ENCODE peak calls at places on chromosomes 16 and 17, in four cellular contexts. C is brain microvascular endothelial cell, U is body of pancreas, Z is GM12865. I is an unnamed sample.

GRCh38 chr17:45132569-45133463 is 501 bp upstream of the PLCD3 start:
- DNase-seq in C (peak; percentile 57), U (peak; percentile 82), Z (peak; percentile 89), I (peak; percentile 77)

GRCh38 chr17:43817826-43818225 is 15.1 kb downstream of the MPP3 start:
- DNase-seq in C (no peak), U (no peak), Z (no peak), I (no peak)

GRCh38 chr16:81641403-81642106 is 137.5 kb upstream of the PLCG2 start:
- DNase-seq in C (no peak), U (peak; percentile 39), Z (no peak), I (no peak)

GRCh38 chr17:44585315-44585714 is 28.0 kb downstream of the FZD2 start:
- DNase-seq in C (no peak), U (no peak), Z (no peak), I (no peak)

GRCh38 chr17:15384142-15384803 is 42.9 kb upstream of the TEKT3 start:
- DNase-seq in C (no peak), U (no peak), Z (no peak), I (peak; percentile 70)

GRCh38 chr16:87006789-87007745 is 310.1 kb downstream of the C16orf95 start:
- DNase-seq in C (no peak), U (no peak), Z (no peak), I (no peak)

GRCh38 chr17:57530508-57530907 is 214.6 kb downstream of the CCDC182 start:
- DNase-seq in C (no peak), U (no peak), Z (no peak), I (peak; percentile 50)

GRCh38 chr17:4409659-4410058 is 24.1 kb upstream of the SPNS3 start:
- DNase-seq in C (no peak), U (no peak), Z (no peak), I (peak; percentile 65)

GRCh38 chr16:1920727-1921155 is 2.5 kb upstream of the HS3ST6 start:
- DNase-seq in C (no peak), U (no peak), Z (peak; percentile 29), I (no peak)

GRCh38 chr16:86508947-86509758 is 1.2 kb upstream of the FOXF1 start:
- DNase-seq in C (peak; percentile 27), U (no peak), Z (peak; percentile 47), I (peak; percentile 81)

GRCh38 chr16:14354561-14355351 is 275.3 kb downstream of the PARN start:
- DNase-seq in C (no peak), U (no peak), Z (peak; percentile 98), I (peak; percentile 65)

GRCh38 chr16:67943619-67944503 is at the start of gene LCAT:
- DNase-seq in C (no peak), U (no peak), Z (no peak), I (no peak)

GRCh38 chr16:89704281-89704680 is 2.8 kb upstream of the SPATA2L start:
- DNase-seq in C (no peak), U (no peak), Z (peak; percentile 9), I (no peak)

GRCh38 chr16:85718153-85718477 is 29.4 kb upstream of the GINS2 start:
- DNase-seq in C (no peak), U (no peak), Z (no peak), I (no peak)

GRCh38 chr16:11240636-11241473 is 15.1 kb downstream of the SOCS1 start:
- DNase-seq in C (no peak), U (no peak), Z (no peak), I (no peak)

GRCh38 chr17:320809-321385 is 31.7 kb downstream of the RPH3AL start:
- DNase-seq in C (no peak), U (no peak), Z (no peak), I (no peak)

GRCh38 chr17:7174603-7175362 is 4.4 kb downstream of the ASGR1 start:
- DNase-seq in C (no peak), U (no peak), Z (no peak), I (no peak)

GRCh38 chr16:57260294-57260929 is 15.4 kb downstream of the ARL2BP start:
- DNase-seq in C (peak; percentile 66), U (peak; percentile 8), Z (peak; percentile 66), I (peak; percentile 50)

GRCh38 chr16:27723711-27724490 is 174.0 kb downstream of the KATNIP start:
- DNase-seq in C (no peak), U (no peak), Z (no peak), I (no peak)

GRCh38 chr17:30969989-30970680 is 704 bp upstream of the RNF135 start:
- DNase-seq in C (no peak), U (peak; percentile 34), Z (peak; percentile 69), I (peak; percentile 12)

GRCh38 chr17:72120878-72121163 is at the start of gene SOX9:
- DNase-seq in C (peak; percentile 93), U (peak; percentile 94), Z (peak; percentile 94), I (peak; percentile 94)

GRCh38 chr16:89037261-89038152 is 56.1 kb upstream of the ACSF3 start:
- DNase-seq in C (peak; percentile 9), U (no peak), Z (peak; percentile 30), I (peak; percentile 16)

GRCh38 chr17:36689089-36689667 is 87.8 kb downstream of the MRM1 start:
- DNase-seq in C (no peak), U (no peak), Z (no peak), I (no peak)

GRCh38 chr16:27427538-27427937 is 25.6 kb downstream of the IL21R start:
- DNase-seq in C (no peak), U (no peak), Z (peak; percentile 37), I (no peak)

GRCh38 chr17:73820686-73821448 is 176.6 kb upstream of the SDK2 start:
- DNase-seq in C (no peak), U (no peak), Z (peak; percentile 38), I (peak; percentile 34)

GRCh38 chr17:30332057-30332542 is 1.8 kb downstream of the TMIGD1 start:
- DNase-seq in C (peak; percentile 47), U (no peak), Z (peak; percentile 82), I (peak; percentile 17)

GRCh38 chr17:13940858-13941665 is 128.2 kb upstream of the COX10 start:
- DNase-seq in C (peak; percentile 5), U (no peak), Z (no peak), I (peak; percentile 17)

GRCh38 chr16:11076259-11077018 is 132.1 kb downstream of the CLEC16A start:
- DNase-seq in C (no peak), U (no peak), Z (peak; percentile 82), I (no peak)

GRCh38 chr16:86609661-86610060 is 31.3 kb downstream of the FOXL1 start:
- DNase-seq in C (no peak), U (no peak), Z (no peak), I (no peak)

GRCh38 chr16:49366669-49367068 is 6.9 kb upstream of the C16orf78 start:
- DNase-seq in C (no peak), U (no peak), Z (peak; percentile 59), I (no peak)

GRCh38 chr16:57693539-57693938 is 1.1 kb upstream of the DRC7 start:
- DNase-seq in C (no peak), U (no peak), Z (no peak), I (no peak)

GRCh38 chr17:42509916-42510315 is 26.1 kb upstream of the NAGLU start:
- DNase-seq in C (no peak), U (no peak), Z (no peak), I (no peak)

GRCh38 chr17:66310528-66311148 is 8.2 kb downstream of the PRKCA start:
- DNase-seq in C (no peak), U (no peak), Z (no peak), I (no peak)

GRCh38 chr17:73718912-73719311 is 74.7 kb upstream of the SDK2 start:
- DNase-seq in C (no peak), U (no peak), Z (no peak), I (no peak)

GRCh38 chr17:65401581-65401980 is 159.9 kb downstream of the AXIN2 start:
- DNase-seq in C (no peak), U (no peak), Z (no peak), I (no peak)

DNA sequence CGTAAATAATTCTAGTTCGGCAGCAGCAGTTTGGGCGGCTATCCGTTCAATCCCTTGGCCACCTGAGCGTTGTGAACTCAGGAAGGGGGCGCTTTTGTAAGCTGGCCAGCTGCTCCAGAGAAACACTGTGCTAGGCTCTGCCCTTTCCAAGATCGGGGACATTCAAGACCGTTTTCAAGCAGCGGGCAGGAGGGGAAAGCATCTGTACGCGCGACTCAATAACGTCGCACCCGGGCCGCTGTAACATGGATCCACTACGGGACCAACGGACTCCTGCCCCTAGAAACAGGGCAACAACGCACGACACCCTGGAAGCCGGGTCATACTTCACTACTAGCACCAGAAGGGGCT is 463 bp downstream of the TOP2A start:
- DNase-seq in C (peak; percentile 22), U (no peak), Z (no peak), I (no peak)
- TF ChIP-seq CTCF in C (peak; percentile 27), U (no peak), Z (no peak), I (peak; percentile 8)

GRCh38 chr17:82965371-82965770 is 114.0 kb upstream of the METRNL start:
- DNase-seq in C (no peak), U (no peak), Z (no peak), I (no peak)

GRCh38 chr17:82970067-82970466 is 109.3 kb upstream of the METRNL start:
- DNase-seq in C (no peak), U (no peak), Z (peak; percentile 36), I (no peak)

GRCh38 chr17:82966415-82966814 is 113.0 kb upstream of the METRNL start:
- DNase-seq in C (no peak), U (no peak), Z (no peak), I (no peak)

GRCh38 chr17:82964851-82965341 is 114.5 kb upstream of the METRNL start:
- DNase-seq in C (no peak), U (no peak), Z (no peak), I (no peak)

GRCh38 chr17:82967268-82968032 is 112.0 kb upstream of the METRNL start:
- DNase-seq in C (no peak), U (no peak), Z (no peak), I (no peak)
- TF ChIP-seq CTCF in C (no peak), U (no peak), Z (no peak), I (no peak)

DNA sequence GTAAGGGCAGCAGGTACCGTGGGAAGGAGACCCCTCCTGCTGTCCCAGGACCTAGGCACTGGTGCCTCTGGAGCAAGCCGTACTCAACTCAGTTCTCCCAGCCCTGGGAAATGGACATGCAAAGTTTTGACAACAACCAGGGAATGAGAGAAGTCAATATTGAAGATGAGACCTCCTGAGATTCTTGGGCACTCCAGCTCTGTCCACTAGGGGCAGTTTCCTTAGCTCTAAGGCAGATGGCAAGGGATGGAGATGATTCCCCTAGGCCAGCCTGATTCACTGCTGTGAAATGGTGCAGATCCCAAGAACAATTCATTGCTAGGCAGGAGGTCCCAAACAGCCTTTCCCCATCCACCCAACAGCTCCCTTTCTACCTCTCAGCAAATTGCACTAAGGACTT is 20.6 kb upstream of the SDR42E2 start:
- DNase-seq in C (peak; percentile 31), U (no peak), Z (peak; percentile 15), I (peak; percentile 16)
- TF ChIP-seq CTCF in C (peak; percentile 78), U (no peak), Z (peak; percentile 48), I (peak; percentile 47)

DNA sequence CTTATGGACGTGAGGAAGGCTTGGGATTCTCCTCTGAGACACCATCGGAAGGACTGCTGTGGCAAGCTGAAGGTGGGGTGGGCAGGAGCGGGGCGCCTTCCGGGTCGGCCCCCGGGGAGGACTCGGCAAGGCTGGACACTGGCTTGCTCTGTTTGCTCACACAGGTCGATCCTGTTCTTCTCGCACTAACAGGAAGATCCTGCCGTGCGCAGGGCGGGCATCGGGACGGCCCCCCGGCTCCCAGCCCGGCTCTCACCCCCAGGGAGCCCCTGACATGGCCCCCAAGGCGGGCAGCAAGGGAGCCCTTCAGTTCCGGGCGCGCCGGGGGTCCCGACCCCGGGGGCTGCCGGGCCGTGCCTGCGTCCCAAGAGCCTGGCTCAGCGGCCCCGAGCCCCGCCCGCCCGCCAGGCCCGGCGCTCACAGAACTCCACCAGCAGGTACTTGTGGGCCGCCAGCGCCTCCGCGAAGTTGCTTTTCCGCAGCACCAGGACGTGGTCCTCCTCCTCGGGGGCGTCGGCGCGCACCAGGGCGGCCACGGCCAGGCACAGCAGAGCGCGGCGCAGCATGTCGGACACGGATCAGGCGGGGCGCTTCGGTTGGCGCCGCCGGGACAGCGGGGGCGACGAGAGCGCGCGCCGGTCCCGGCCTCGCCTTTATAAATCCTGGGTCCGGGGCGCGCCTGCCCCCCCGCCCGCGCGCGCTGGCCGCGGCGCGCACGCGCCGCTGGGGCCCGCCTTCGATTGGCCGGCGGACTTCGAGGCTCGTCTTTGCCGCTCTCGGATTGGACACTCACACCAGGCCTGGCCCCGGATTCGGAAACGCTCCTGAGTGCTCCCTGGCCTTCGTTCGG is at the start of gene P4HB:
- DNase-seq in C (no peak), U (no peak), Z (peak; percentile 35), I (no peak)
- TF ChIP-seq CTCF in C (no peak), U (no peak), Z (no peak), I (no peak)

I was measured in AG10803.